ENCODE peak calls at places on chromosomes 3 and 15, in seven cellular contexts. P is IMR-90, J is PC-3, K is endodermal cell, T is pancreas, B is H1, L is body of pancreas. C is an unnamed sample. For H3K27me3, the result is how much of the 10 kb centered on the place peaks cover.

GRCh38 chr15:72796515-72797337 is 13.2 kb upstream of the ADPGK start:
- DNase-seq in B (no peak), P (peak), T (peak), K (peak), J (peak), L (peak), C (no peak)

GRCh38 chr15:71792521-71792920 is 17.8 kb upstream of the NR2E3 start:
- DNase-seq in B (no peak), L (peak), T (no peak), K (no peak), J (peak), P (peak), C (no peak)

GRCh38 chr3:56915969-56916586 is 114.3 kb upstream of the ARHGEF3 start:
- DNase-seq in J (no peak), K (peak), L (peak), T (no peak), B (no peak), P (no peak), C (no peak)

GRCh38 chr3:64187065-64187959 is 38.0 kb downstream of the PRICKLE2 start:
- DNase-seq in L (peak), K (no peak), P (peak), T (peak), B (no peak), J (peak), C (peak)

GRCh38 chr3:147404800-147405551 is 1.4 kb downstream of the ZIC4 start:
- DNase-seq in P (no peak), K (peak), L (no peak), T (no peak), J (no peak), B (no peak), C (no peak)

GRCh38 chr3:99119312-99119810 is 217.9 kb upstream of the DCBLD2 start:
- DNase-seq in T (no peak), K (no peak), J (peak), L (no peak), P (peak), B (no peak), C (no peak)

GRCh38 chr3:162738778-162739177 is 1242.2 kb downstream of the OTOL1 start:
- DNase-seq in K (no peak), J (peak), P (peak), T (no peak), L (no peak), B (no peak), C (no peak)

GRCh38 chr15:57922780-57923179 is 142.7 kb downstream of the ALDH1A2 start:
- DNase-seq in T (peak), L (peak), J (peak), B (no peak), P (no peak), K (no peak), C (no peak)

GRCh38 chr3:183116051-183116614 is 16.8 kb upstream of the MCCC1 start:
- DNase-seq in B (peak), L (peak), K (peak), P (no peak), T (peak), J (peak), C (no peak)

GRCh38 chr3:187896664-187897063 is 151.4 kb upstream of the BCL6 start:
- DNase-seq in L (no peak), J (no peak), P (no peak), K (no peak), T (no peak), B (no peak), C (no peak)

GRCh38 chr15:64930778-64931240 is 19.1 kb downstream of the ANKDD1A start:
- DNase-seq in B (no peak), J (no peak), K (no peak), P (peak), T (no peak), L (no peak), C (no peak)

GRCh38 chr3:72205297-72205696 is 420.3 kb upstream of the PROK2 start:
- DNase-seq in P (no peak), K (no peak), B (no peak), J (no peak), T (no peak), L (no peak), C (no peak)
- TF ChIP-seq CTCF in P (no peak), K (no peak), B (no peak), J (no peak), T (no peak), L (no peak), C (no peak)

DNA sequence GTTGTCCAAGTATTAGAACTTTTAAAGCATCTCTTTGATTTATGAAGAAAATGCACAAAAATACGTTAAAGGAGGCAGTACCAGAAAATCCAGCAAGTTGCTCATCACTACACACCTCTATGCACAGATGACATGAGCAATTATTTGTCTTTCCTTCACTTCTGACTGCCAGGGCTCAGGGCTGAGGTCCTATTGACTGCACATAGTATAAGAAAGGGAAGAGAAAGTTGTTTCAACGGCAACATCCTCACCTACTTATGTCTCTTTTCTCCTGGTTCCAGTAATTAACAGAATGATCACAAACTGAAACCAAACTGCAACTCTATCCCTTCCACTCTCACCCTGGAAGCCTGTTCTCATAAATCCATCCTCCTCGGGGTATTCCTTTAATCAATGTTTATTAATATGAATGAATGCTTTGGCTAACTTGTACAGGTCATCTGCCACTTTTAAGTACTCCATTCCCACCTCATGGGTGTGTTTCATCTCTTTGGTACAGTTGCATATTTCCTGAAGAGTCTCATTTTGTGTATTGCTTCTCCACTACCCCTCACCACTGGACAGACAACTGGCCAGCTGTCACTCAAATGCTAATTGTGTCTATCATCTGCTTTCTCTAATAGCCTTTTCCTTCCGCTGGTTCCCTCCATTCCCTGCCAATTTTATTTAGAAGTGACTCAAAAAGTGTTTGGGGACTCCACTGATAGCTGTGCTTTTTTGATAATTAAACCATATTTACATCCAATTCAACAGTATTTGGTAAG is 34.5 kb downstream of the RAB27A start:
- DNase-seq in B (no peak), J (no peak), L (no peak), P (no peak), K (no peak), T (no peak), C (no peak)
- H3K4me3 ChIP-seq in B (no peak), J (no peak), L (no peak), P (peak), K (no peak), T (no peak), C (no peak)

DNA sequence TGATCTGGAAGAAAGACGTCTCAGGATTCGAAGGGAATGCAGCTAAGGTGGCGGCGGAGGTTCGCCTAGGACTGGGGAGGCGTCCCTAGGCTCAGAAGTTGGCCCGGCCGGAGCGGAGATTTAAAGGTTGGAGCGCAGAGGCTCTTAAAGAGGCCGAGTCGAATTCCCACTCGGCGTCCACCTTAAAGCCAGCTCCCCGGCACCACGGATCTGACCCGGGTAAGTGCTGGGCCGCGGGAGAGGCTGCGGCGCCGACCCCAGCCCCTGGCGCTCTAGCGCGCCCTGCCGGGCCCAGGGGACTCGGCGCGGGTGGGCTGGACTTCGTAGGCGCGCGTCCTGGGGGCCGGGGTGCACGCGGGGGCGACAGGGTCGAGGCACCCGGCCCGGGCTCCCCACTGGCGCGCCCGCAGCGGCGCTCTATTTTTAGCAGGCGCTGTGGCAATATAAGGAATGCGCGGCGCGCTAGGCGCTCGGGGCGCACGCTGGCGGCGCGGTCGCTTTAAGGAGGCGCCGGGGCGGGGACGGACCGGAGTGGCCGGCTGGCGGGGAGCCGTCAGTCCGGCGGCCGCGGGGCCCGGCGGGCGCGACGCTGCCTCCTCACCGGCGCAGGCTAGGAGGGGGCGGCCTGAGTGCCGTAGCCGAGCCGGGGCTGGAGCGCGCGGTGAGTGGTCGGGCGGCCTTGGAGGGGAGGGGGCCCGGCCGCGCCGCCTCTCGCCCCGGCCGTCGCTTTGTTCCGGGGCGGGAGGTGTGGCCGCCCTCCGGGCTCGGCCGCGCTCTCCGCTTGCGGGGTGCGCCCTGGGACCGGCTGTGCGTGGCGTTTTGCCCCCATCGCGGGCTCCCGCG is at the start of gene MRAS:
- DNase-seq in T (peak), L (peak), P (peak), K (peak), J (peak), B (peak), C (no peak)
- H3K27me3 ChIP-seq in T (under half), L (under half), P (under half), K (under half), J (under half), B (under half), C (under half)

DNA sequence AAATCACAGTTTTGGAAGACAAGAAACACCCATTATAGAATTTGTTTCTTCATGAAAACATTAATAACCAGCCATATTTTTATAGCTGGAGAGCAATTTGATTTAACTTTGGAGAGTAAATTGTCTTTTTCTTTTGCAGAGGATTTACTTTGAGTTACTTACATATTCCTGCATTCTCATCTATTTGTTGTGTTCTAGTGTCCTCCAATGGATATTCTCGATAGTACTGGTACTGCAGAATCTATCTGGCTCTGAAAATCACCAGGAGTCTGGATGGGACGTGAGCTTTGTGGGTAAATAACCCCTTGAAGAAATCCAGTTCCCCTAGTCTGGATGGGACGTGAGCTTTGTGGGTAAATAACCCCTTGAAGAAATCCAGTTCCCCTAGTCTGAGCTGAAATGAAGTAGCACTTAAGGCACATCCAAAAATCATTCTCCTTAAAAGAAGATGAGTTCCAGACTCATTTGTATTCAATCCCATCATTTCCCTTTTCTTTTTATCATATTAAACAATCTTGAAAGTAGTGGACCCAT is 294.1 kb upstream of the UBE2E2 start:
- DNase-seq in T (no peak), K (no peak), L (no peak), P (no peak), J (no peak), B (no peak), C (no peak)
- TF ChIP-seq CTCF in T (no peak), K (peak), L (no peak), P (no peak), J (peak), B (no peak), C (peak)

GRCh38 chr3:69088033-69088432 is 3.3 kb downstream of the ARL6IP5 start:
- DNase-seq in P (peak), J (peak), T (no peak), L (no peak), K (no peak), B (no peak), C (no peak)

GRCh38 chr3:69084668-69085542 is at the start of gene ARL6IP5:
- DNase-seq in L (peak), K (peak), B (peak), T (peak), P (peak), J (peak), C (no peak)

GRCh38 chr3:69086133-69086722 is 1.5 kb downstream of the ARL6IP5 start:
- DNase-seq in T (peak), L (peak), B (no peak), P (peak), K (peak), J (peak), C (no peak)

GRCh38 chr3:69085543-69086132 is 901 bp downstream of the ARL6IP5 start:
- DNase-seq in L (peak), P (no peak), K (peak), T (peak), J (no peak), B (no peak), C (no peak)

DNA sequence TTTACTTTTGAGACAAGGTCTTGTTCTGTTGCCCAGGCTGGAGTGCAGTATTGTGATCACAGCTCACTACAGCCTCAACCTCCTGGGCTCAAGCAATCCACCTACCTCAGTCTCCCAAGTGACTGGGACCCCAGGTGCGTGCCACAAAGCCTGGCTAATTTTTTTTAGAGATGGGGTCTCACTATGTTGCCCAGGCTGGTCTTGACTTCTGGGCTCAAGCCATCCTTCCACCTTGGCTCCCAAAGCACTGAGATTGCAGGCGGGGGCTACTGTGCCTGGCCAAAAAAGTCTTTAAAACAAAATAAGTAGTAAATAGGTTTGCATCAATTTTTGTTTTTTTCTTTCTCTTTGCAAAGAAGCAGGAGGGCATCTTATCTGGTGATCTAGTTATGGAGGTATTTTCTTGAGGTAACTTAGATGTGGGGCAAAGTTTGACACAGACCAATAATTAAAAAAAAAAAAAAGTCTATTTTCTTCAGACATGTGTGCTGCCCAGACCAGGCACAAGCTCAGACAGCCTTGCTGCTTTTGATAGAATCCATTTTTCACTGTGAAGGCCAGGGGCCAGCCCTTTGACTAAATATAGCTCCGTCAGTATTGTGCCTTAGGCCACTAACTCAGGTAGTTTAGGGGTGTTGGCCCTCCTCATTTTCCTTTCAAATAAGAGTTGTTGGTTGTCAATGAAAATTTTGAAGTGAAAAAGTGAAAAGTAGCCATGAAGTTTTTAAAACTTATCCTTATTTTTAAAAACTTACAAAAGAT is 2.5 kb downstream of the ARL6IP5 start:
- DNase-seq in J (no peak), P (no peak), T (no peak), K (no peak), L (no peak), B (no peak), C (no peak)
- H3K4me3 ChIP-seq in J (peak), P (no peak), T (no peak), K (no peak), L (no peak), B (no peak), C (no peak)

DNA sequence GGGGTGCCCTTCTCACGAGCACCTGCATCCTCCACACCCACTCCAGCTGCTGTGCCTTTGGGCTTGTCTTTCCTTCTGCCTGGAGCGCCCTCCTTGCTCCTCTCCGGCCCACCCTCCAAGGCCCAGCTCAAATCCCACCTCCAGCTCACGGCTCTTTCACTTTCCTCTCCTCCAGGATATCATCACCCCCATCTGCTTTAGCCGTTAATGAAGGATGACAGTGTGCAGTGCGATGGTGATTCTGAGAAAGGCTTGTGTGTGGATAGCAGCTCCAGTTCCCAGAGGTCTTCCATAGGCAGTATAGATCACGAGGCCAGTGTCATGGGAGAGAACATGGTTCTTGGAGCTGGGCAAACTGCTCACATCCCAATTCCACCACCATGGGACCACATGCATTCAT is 237.4 kb downstream of the TLE3 start:
- DNase-seq in B (no peak), P (no peak), L (no peak), T (no peak), J (no peak), K (no peak), C (no peak)
- H3K27me3 ChIP-seq in B (under half), P (under half), L (under half), T (under half), J (under half), K (under half), C (under half)